ENCODE peak calls at places on chromosomes 16 and 17, in ten cellular contexts. I is NT2/D1; P is CD8-positive, alpha-beta memory T cell; X is fibroblast of lung; Q is A549; V is ascending aorta; N is ovary; B is SJSA1; H is IMR-90; D is prostate gland. U is an unnamed sample. For H3K4me1, the result is how much of the 10 kb centered on the place peaks cover.

GRCh38 chr17:5585814-5586558 is 1.7 kb upstream of the NLRP1 start:
- DNase-seq in I (no peak), P (no peak), X (peak), Q (no peak), V (no peak), N (no peak), B (no peak), H (peak), D (no peak), U (no peak)

GRCh38 chr16:77974883-77975282 is 47.5 kb upstream of the CLEC3A start:
- DNase-seq in I (peak), P (no peak), X (peak), Q (no peak), V (no peak), N (no peak), B (no peak), H (no peak), D (no peak), U (no peak)

GRCh38 chr16:7624871-7625766 is 292.5 kb downstream of the RBFOX1 start:
- DNase-seq in I (no peak), P (no peak), X (no peak), Q (no peak), V (no peak), N (no peak), B (no peak), H (no peak), D (no peak), U (no peak)

GRCh38 chr17:50565559-50566350 is 5.2 kb downstream of the CACNA1G start:
- DNase-seq in I (peak), P (peak), X (no peak), Q (peak), V (no peak), N (peak), B (no peak), H (peak), D (no peak), U (no peak)

GRCh38 chr16:56793504-56793903 is 63.6 kb downstream of the NUP93 start:
- DNase-seq in I (no peak), P (no peak), X (no peak), Q (peak), V (no peak), N (no peak), B (peak), H (peak), D (no peak), U (no peak)

GRCh38 chr16:14400285-14400977 is 229.6 kb downstream of the PARN start:
- DNase-seq in I (no peak), P (no peak), X (no peak), Q (no peak), V (no peak), N (no peak), B (no peak), H (no peak), D (no peak), U (no peak)

GRCh38 chr17:58082870-58083490 is at the start of gene DYNLL2:
- DNase-seq in I (peak), P (peak), X (peak), Q (peak), V (peak), N (peak), B (peak), H (peak), D (peak), U (peak)

GRCh38 chr16:57446530-57447141 is 549 bp downstream of the CIAPIN1 start:
- DNase-seq in I (no peak), P (no peak), X (peak), Q (peak), V (peak), N (peak), B (no peak), H (peak), D (no peak), U (no peak)

GRCh38 chr17:38751803-38752118 is 780 bp upstream of the PSMB3 start:
- DNase-seq in I (no peak), P (peak), X (peak), Q (peak), V (peak), N (peak), B (peak), H (peak), D (peak), U (peak)

GRCh38 chr17:77437017-77437416 is 296.2 kb downstream of the SEC14L1 start:
- DNase-seq in I (no peak), P (peak), X (peak), Q (no peak), V (no peak), N (no peak), B (peak), H (peak), D (no peak), U (peak)

GRCh38 chr16:4624827-4625616 is 396 bp downstream of the MGRN1 start:
- DNase-seq in I (peak), P (peak), X (peak), Q (no peak), V (peak), N (peak), B (peak), H (peak), D (no peak), U (peak)

GRCh38 chr17:58328195-58329034 is at the start of gene TSPOAP1:
- DNase-seq in I (no peak), P (peak), X (no peak), Q (no peak), V (no peak), N (no peak), B (no peak), H (no peak), D (no peak), U (no peak)

GRCh38 chr17:78806451-78806850 is 24.4 kb upstream of the CYTH1 start:
- DNase-seq in I (no peak), P (peak), X (no peak), Q (peak), V (no peak), N (no peak), B (no peak), H (no peak), D (no peak), U (peak)

GRCh38 chr17:40485851-40486512 is 15.4 kb downstream of the TNS4 start:
- DNase-seq in I (no peak), P (no peak), X (peak), Q (peak), V (peak), N (peak), B (peak), H (peak), D (peak), U (peak)

GRCh38 chr16:54346046-54346445 is 59.5 kb upstream of the IRX3 start:
- DNase-seq in I (no peak), P (no peak), X (peak), Q (no peak), V (no peak), N (no peak), B (no peak), H (no peak), D (no peak), U (no peak)

GRCh38 chr16:49698931-49699715 is 156.8 kb downstream of the ZNF423 start:
- DNase-seq in I (no peak), P (no peak), X (peak), Q (no peak), V (peak), N (peak), B (peak), H (no peak), D (no peak), U (peak)

GRCh38 chr16:51550785-51551184 is 399.7 kb upstream of the SALL1 start:
- DNase-seq in I (no peak), P (no peak), X (no peak), Q (no peak), V (no peak), N (no peak), B (no peak), H (peak), D (no peak), U (no peak)

GRCh38 chr17:75191584-75191983 is 8.8 kb upstream of the SUMO2 start:
- DNase-seq in I (no peak), P (no peak), X (peak), Q (no peak), V (no peak), N (no peak), B (no peak), H (peak), D (no peak), U (no peak)

GRCh38 chr17:2707721-2708584 is 3.6 kb downstream of the CLUH start:
- DNase-seq in I (no peak), P (no peak), X (no peak), Q (peak), V (peak), N (no peak), B (no peak), H (no peak), D (no peak), U (peak)

GRCh38 chr17:64097196-64097936 is 32.6 kb downstream of the ERN1 start:
- DNase-seq in I (no peak), P (no peak), X (peak), Q (no peak), V (no peak), N (peak), B (no peak), H (peak), D (no peak), U (no peak)

GRCh38 chr17:59230765-59231164 is 10.5 kb downstream of the GDPD1 start:
- DNase-seq in I (no peak), P (no peak), X (no peak), Q (no peak), V (no peak), N (no peak), B (no peak), H (no peak), D (no peak), U (no peak)

GRCh38 chr17:9307313-9307998 is 268.2 kb downstream of the STX8 start:
- DNase-seq in I (no peak), P (no peak), X (peak), Q (no peak), V (no peak), N (no peak), B (no peak), H (peak), D (no peak), U (no peak)

GRCh38 chr16:29926675-29927522 is 873 bp upstream of the KCTD13 start:
- DNase-seq in I (no peak), P (no peak), X (peak), Q (peak), V (no peak), N (peak), B (no peak), H (peak), D (peak), U (no peak)

GRCh38 chr16:73385701-73386100 is 337.8 kb upstream of the ZFHX3 start:
- DNase-seq in I (no peak), P (no peak), X (no peak), Q (no peak), V (no peak), N (no peak), B (no peak), H (no peak), D (no peak), U (no peak)

GRCh38 chr17:2595736-2596135 is 2.3 kb downstream of the PAFAH1B1 start:
- DNase-seq in I (no peak), P (no peak), X (peak), Q (no peak), V (no peak), N (no peak), B (no peak), H (no peak), D (no peak), U (no peak)

GRCh38 chr17:78622491-78623265 is 45.5 kb upstream of the DNAH17 start:
- DNase-seq in I (no peak), P (no peak), X (no peak), Q (no peak), V (no peak), N (no peak), B (no peak), H (no peak), D (no peak), U (no peak)

GRCh38 chr16:27532088-27532810 is 17.5 kb downstream of the GTF3C1 start:
- DNase-seq in I (no peak), P (no peak), X (no peak), Q (no peak), V (no peak), N (no peak), B (no peak), H (no peak), D (no peak), U (no peak)

GRCh38 chr16:27528294-27528693 is 21.4 kb downstream of the GTF3C1 start:
- DNase-seq in I (no peak), P (no peak), X (no peak), Q (no peak), V (no peak), N (no peak), B (no peak), H (no peak), D (peak), U (no peak)

GRCh38 chr16:27531186-27531585 is 18.5 kb downstream of the GTF3C1 start:
- DNase-seq in I (no peak), P (no peak), X (no peak), Q (no peak), V (no peak), N (no peak), B (no peak), H (no peak), D (no peak), U (no peak)

GRCh38 chr16:27526169-27526568 is 23.5 kb downstream of the GTF3C1 start:
- DNase-seq in I (no peak), P (no peak), X (no peak), Q (no peak), V (no peak), N (no peak), B (no peak), H (no peak), D (no peak), U (no peak)

DNA sequence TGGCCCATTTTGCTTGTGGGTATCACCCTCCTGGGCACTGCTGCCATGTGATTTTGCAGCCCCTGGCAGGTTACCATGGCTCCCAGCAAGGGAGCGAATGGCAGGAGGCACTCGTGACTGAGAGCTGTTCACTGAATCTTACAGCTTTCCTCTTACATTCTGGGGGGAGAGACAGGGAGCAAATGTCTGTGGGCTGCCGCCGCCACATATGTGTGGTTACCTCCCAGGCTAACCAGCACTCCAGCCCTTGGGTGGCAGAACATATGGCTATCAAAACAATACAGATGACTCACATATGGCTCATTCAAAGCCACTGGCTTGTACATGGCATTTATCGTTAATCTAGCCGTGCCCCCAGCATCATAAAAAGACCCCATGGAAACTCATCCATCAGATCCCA is 19.8 kb downstream of the GTF3C1 start:
- DNase-seq in I (no peak), P (no peak), X (peak), Q (no peak), V (no peak), N (no peak), B (peak), H (peak), D (no peak), U (no peak)
- H3K4me1 ChIP-seq in I (under half), P (under half), X (under half), Q (under half), V (under half), N (under half), B (under half), H (under half), D (under half), U (under half)

GRCh38 chr16:35184356-35184870 is 1725.0 kb downstream of the TP53TG3F start:
- DNase-seq in I (no peak), P (no peak), X (no peak), Q (no peak), V (no peak), N (no peak), B (no peak), H (no peak), D (no peak), U (no peak)

GRCh38 chr16:35188288-35189155 is 1729.1 kb downstream of the TP53TG3F start:
- DNase-seq in I (peak), P (no peak), X (no peak), Q (no peak), V (no peak), N (no peak), B (no peak), H (no peak), D (no peak), U (no peak)

GRCh38 chr16:35185366-35186044 is 1726.1 kb downstream of the TP53TG3F start:
- DNase-seq in I (no peak), P (no peak), X (no peak), Q (no peak), V (no peak), N (no peak), B (no peak), H (no peak), D (no peak), U (no peak)

GRCh38 chr16:35187665-35188225 is 1728.3 kb downstream of the TP53TG3F start:
- DNase-seq in I (no peak), P (no peak), X (no peak), Q (no peak), V (no peak), N (no peak), B (no peak), H (no peak), D (no peak), U (no peak)

GRCh38 chr16:35186045-35186759 is 1726.8 kb downstream of the TP53TG3F start:
- DNase-seq in I (no peak), P (no peak), X (no peak), Q (no peak), V (no peak), N (no peak), B (no peak), H (no peak), D (no peak), U (no peak)
- H3K4me1 ChIP-seq in I (under half), P (under half), X (under half), Q (under half), V (under half), N (under half), B (under half), H (under half), D (under half), U (under half)

GRCh38 chr16:67857547-67858233 is 10.2 kb upstream of the CENPT start:
- DNase-seq in I (peak), P (no peak), X (peak), Q (peak), V (peak), N (peak), B (peak), H (peak), D (peak), U (peak)
- H3K4me1 ChIP-seq in I (under half), P (under half), X (under half), Q (half or more), V (under half), N (under half), B (under half), H (under half), D (under half), U (half or more)

GRCh38 chr16:2477327-2477726 is 2.4 kb downstream of the TBC1D24 start:
- DNase-seq in I (no peak), P (no peak), X (no peak), Q (no peak), V (no peak), N (no peak), B (no peak), H (no peak), D (no peak), U (no peak)

GRCh38 chr16:2476741-2477140 is 1.8 kb downstream of the TBC1D24 start:
- DNase-seq in I (no peak), P (no peak), X (no peak), Q (no peak), V (no peak), N (no peak), B (no peak), H (no peak), D (no peak), U (no peak)

GRCh38 chr16:2475413-2476344 is 752 bp downstream of the TBC1D24 start:
- DNase-seq in I (no peak), P (peak), X (no peak), Q (peak), V (no peak), N (no peak), B (no peak), H (no peak), D (no peak), U (no peak)

GRCh38 chr16:2476345-2476720 is 1.4 kb downstream of the TBC1D24 start:
- DNase-seq in I (no peak), P (no peak), X (no peak), Q (no peak), V (no peak), N (no peak), B (no peak), H (no peak), D (no peak), U (no peak)

GRCh38 chr16:2478273-2478672 is 3.3 kb downstream of the TBC1D24 start:
- DNase-seq in I (no peak), P (no peak), X (no peak), Q (no peak), V (no peak), N (no peak), B (no peak), H (no peak), D (no peak), U (no peak)
- H3K4me1 ChIP-seq in I (under half), P (under half), X (under half), Q (under half), V (under half), N (under half), B (under half), H (under half), D (under half), U (under half)